ENCODE peak calls at places on chromosomes 6 and 20, in seven cellular contexts. One of them, this sample, is unnamed.

GRCh38 chr6:3654898-3655297 is 96.6 kb downstream of the PXDC1 start:
- DNase-seq in COLO829: no peak
- DNase-seq in HT-29: no peak
- DNase-seq in naive B cell: no peak
- DNase-seq in breast epithelium: no peak
- DNase-seq in cardiac muscle cell: no peak
- DNase-seq in NCI-H2081: no peak
- DNase-seq in this sample: no peak

GRCh38 chr6:107616776-107617175 is 126.9 kb downstream of the SOBP start:
- DNase-seq in NCI-H2081: no peak
- DNase-seq in COLO829: no peak
- DNase-seq in HT-29: no peak
- DNase-seq in cardiac muscle cell: no peak
- DNase-seq in breast epithelium: no peak
- DNase-seq in naive B cell: no peak
- DNase-seq in this sample: no peak

GRCh38 chr20:23201658-23202057 is 115.5 kb upstream of the CD93 start:
- DNase-seq in COLO829: no peak
- DNase-seq in cardiac muscle cell: no peak
- DNase-seq in breast epithelium: no peak
- DNase-seq in NCI-H2081: no peak
- DNase-seq in naive B cell: no peak
- DNase-seq in HT-29: no peak
- DNase-seq in this sample: no peak

GRCh38 chr6:75213112-75213511 is 7.3 kb upstream of the COL12A1 start:
- DNase-seq in NCI-H2081: no peak
- DNase-seq in cardiac muscle cell: no peak
- DNase-seq in breast epithelium: no peak
- DNase-seq in HT-29: no peak
- DNase-seq in naive B cell: no peak
- DNase-seq in COLO829: no peak
- DNase-seq in this sample: no peak

GRCh38 chr6:63819831-63820230 is 184.2 kb downstream of the PHF3 start:
- DNase-seq in cardiac muscle cell: no peak
- DNase-seq in NCI-H2081: no peak
- DNase-seq in COLO829: no peak
- DNase-seq in naive B cell: no peak
- DNase-seq in HT-29: no peak
- DNase-seq in breast epithelium: no peak
- DNase-seq in this sample: no peak

GRCh38 chr6:148414836-148415235 is 72.2 kb downstream of the SASH1 start:
- DNase-seq in NCI-H2081: no peak
- DNase-seq in HT-29: peak; percentile 21
- DNase-seq in COLO829: peak; percentile 45
- DNase-seq in naive B cell: no peak
- DNase-seq in breast epithelium: no peak
- DNase-seq in cardiac muscle cell: no peak
- DNase-seq in this sample: no peak

GRCh38 chr6:33278392-33278741 is 1.4 kb downstream of the B3GALT4 start:
- DNase-seq in naive B cell: no peak
- DNase-seq in HT-29: no peak
- DNase-seq in NCI-H2081: no peak
- DNase-seq in breast epithelium: no peak
- DNase-seq in COLO829: no peak
- DNase-seq in cardiac muscle cell: no peak
- DNase-seq in this sample: no peak

GRCh38 chr6:21539621-21540100 is 53.9 kb upstream of the SOX4 start:
- DNase-seq in NCI-H2081: no peak
- DNase-seq in cardiac muscle cell: peak; percentile 14
- DNase-seq in breast epithelium: no peak
- DNase-seq in HT-29: no peak
- DNase-seq in COLO829: no peak
- DNase-seq in naive B cell: no peak
- DNase-seq in this sample: no peak

GRCh38 chr20:37989601-37990001 is 43.7 kb downstream of the TTI1 start:
- DNase-seq in NCI-H2081: no peak
- DNase-seq in naive B cell: no peak
- DNase-seq in cardiac muscle cell: peak; percentile 61
- DNase-seq in breast epithelium: no peak
- DNase-seq in HT-29: peak; percentile 96
- DNase-seq in COLO829: no peak
- DNase-seq in this sample: peak; percentile 68

GRCh38 chr20:38212806-38213606 is 47.5 kb downstream of the KIAA1755 start:
- DNase-seq in HT-29: no peak
- DNase-seq in COLO829: no peak
- DNase-seq in NCI-H2081: no peak
- DNase-seq in naive B cell: no peak
- DNase-seq in breast epithelium: no peak
- DNase-seq in cardiac muscle cell: no peak
- DNase-seq in this sample: no peak

GRCh38 chr6:21438986-21439352 is 154.6 kb upstream of the SOX4 start:
- DNase-seq in breast epithelium: no peak
- DNase-seq in HT-29: no peak
- DNase-seq in naive B cell: no peak
- DNase-seq in COLO829: no peak
- DNase-seq in NCI-H2081: no peak
- DNase-seq in cardiac muscle cell: no peak
- DNase-seq in this sample: no peak

GRCh38 chr6:108005961-108006360 is 48.0 kb upstream of the SEC63 start:
- DNase-seq in cardiac muscle cell: no peak
- DNase-seq in COLO829: no peak
- DNase-seq in NCI-H2081: no peak
- DNase-seq in naive B cell: no peak
- DNase-seq in HT-29: no peak
- DNase-seq in breast epithelium: no peak
- DNase-seq in this sample: no peak

GRCh38 chr6:77415706-77416105 is 47.6 kb downstream of the HTR1B start:
- DNase-seq in NCI-H2081: no peak
- DNase-seq in COLO829: no peak
- DNase-seq in HT-29: no peak
- DNase-seq in naive B cell: no peak
- DNase-seq in breast epithelium: no peak
- DNase-seq in cardiac muscle cell: no peak
- DNase-seq in this sample: no peak

GRCh38 chr20:6397115-6397514 is 274.3 kb upstream of the FERMT1 start:
- DNase-seq in COLO829: no peak
- DNase-seq in breast epithelium: no peak
- DNase-seq in cardiac muscle cell: no peak
- DNase-seq in naive B cell: no peak
- DNase-seq in NCI-H2081: no peak
- DNase-seq in HT-29: no peak
- DNase-seq in this sample: no peak

GRCh38 chr20:6780414-6780813 is 12.9 kb downstream of the BMP2 start:
- DNase-seq in COLO829: no peak
- DNase-seq in naive B cell: no peak
- DNase-seq in NCI-H2081: peak; percentile 34
- DNase-seq in breast epithelium: no peak
- DNase-seq in cardiac muscle cell: no peak
- DNase-seq in HT-29: no peak
- DNase-seq in this sample: no peak

GRCh38 chr20:6663751-6664388 is 103.6 kb upstream of the BMP2 start:
- DNase-seq in NCI-H2081: no peak
- DNase-seq in COLO829: no peak
- DNase-seq in cardiac muscle cell: no peak
- DNase-seq in breast epithelium: no peak
- DNase-seq in HT-29: peak; percentile 68
- DNase-seq in naive B cell: no peak
- DNase-seq in this sample: no peak

GRCh38 chr6:118542184-118542952 is 5.7 kb upstream of the PLN start:
- DNase-seq in NCI-H2081: no peak
- DNase-seq in COLO829: no peak
- DNase-seq in naive B cell: no peak
- DNase-seq in HT-29: no peak
- DNase-seq in cardiac muscle cell: no peak
- DNase-seq in breast epithelium: no peak
- DNase-seq in this sample: no peak

GRCh38 chr20:53103124-53103523 is 131.0 kb downstream of the TSHZ2 start:
- DNase-seq in naive B cell: no peak
- DNase-seq in COLO829: no peak
- DNase-seq in HT-29: no peak
- DNase-seq in cardiac muscle cell: no peak
- DNase-seq in breast epithelium: no peak
- DNase-seq in NCI-H2081: no peak
- DNase-seq in this sample: no peak

GRCh38 chr6:14324042-14324441 is 206.5 kb downstream of the CD83 start:
- DNase-seq in NCI-H2081: no peak
- DNase-seq in breast epithelium: no peak
- DNase-seq in COLO829: no peak
- DNase-seq in cardiac muscle cell: no peak
- DNase-seq in HT-29: no peak
- DNase-seq in naive B cell: no peak
- DNase-seq in this sample: no peak

GRCh38 chr20:11204926-11205768 is 531.3 kb upstream of the JAG1 start:
- DNase-seq in cardiac muscle cell: peak; percentile 84
- DNase-seq in naive B cell: peak; percentile 1
- DNase-seq in HT-29: peak; percentile 87
- DNase-seq in NCI-H2081: peak; percentile 17
- DNase-seq in breast epithelium: no peak
- DNase-seq in COLO829: peak; percentile 60
- DNase-seq in this sample: peak; percentile 69

This sample was measured in LNCaP clone FGC.